ENCODE peak calls at places on chromosomes 16 and 17, in seven cellular contexts. One of them, this sample, is unnamed.

GRCh38 chr17:61731330-61731729 is 132.0 kb downstream of the BRIP1 start:
- DNase-seq in midbrain: no peak
- DNase-seq in EH: peak; percentile 13
- DNase-seq in NCI-H1436: no peak
- DNase-seq in mammary epithelial cell: no peak
- DNase-seq in stimulated activated CD4-positive, alpha-beta T cell treated with anti-CD3 and anti-CD28 coated beads, TNF-alpha, amount 100 ng/mL, for 4 hours: no peak
- DNase-seq in HCEC 1CT: no peak
- DNase-seq in this sample: no peak

GRCh38 chr17:81097943-81098308 is 63.0 kb downstream of the BAIAP2 start:
- DNase-seq in midbrain: no peak
- DNase-seq in EH: peak; percentile 50
- DNase-seq in HCEC 1CT: no peak
- DNase-seq in mammary epithelial cell: peak; percentile 61
- DNase-seq in stimulated activated CD4-positive, alpha-beta T cell treated with anti-CD3 and anti-CD28 coated beads, TNF-alpha, amount 100 ng/mL, for 4 hours: no peak
- DNase-seq in NCI-H1436: no peak
- DNase-seq in this sample: no peak

GRCh38 chr17:3693829-3694231 is 2.1 kb downstream of the P2RX5 start:
- DNase-seq in mammary epithelial cell: no peak
- DNase-seq in stimulated activated CD4-positive, alpha-beta T cell treated with anti-CD3 and anti-CD28 coated beads, TNF-alpha, amount 100 ng/mL, for 4 hours: no peak
- DNase-seq in NCI-H1436: no peak
- DNase-seq in HCEC 1CT: no peak
- DNase-seq in midbrain: no peak
- DNase-seq in EH: no peak
- DNase-seq in this sample: no peak

GRCh38 chr16:1645914-1646525 is 32.1 kb upstream of the JPT2 start:
- DNase-seq in stimulated activated CD4-positive, alpha-beta T cell treated with anti-CD3 and anti-CD28 coated beads, TNF-alpha, amount 100 ng/mL, for 4 hours: no peak
- DNase-seq in HCEC 1CT: no peak
- DNase-seq in mammary epithelial cell: peak; percentile 60
- DNase-seq in EH: peak; percentile 64
- DNase-seq in NCI-H1436: no peak
- DNase-seq in midbrain: no peak
- DNase-seq in this sample: no peak

GRCh38 chr16:2829501-2830354 is at the start of gene ZG16B:
- DNase-seq in HCEC 1CT: no peak
- DNase-seq in mammary epithelial cell: peak; percentile 35
- DNase-seq in EH: no peak
- DNase-seq in stimulated activated CD4-positive, alpha-beta T cell treated with anti-CD3 and anti-CD28 coated beads, TNF-alpha, amount 100 ng/mL, for 4 hours: no peak
- DNase-seq in midbrain: no peak
- DNase-seq in NCI-H1436: no peak
- DNase-seq in this sample: no peak

GRCh38 chr16:53132406-53132805 is 77.6 kb downstream of the CHD9 start:
- DNase-seq in NCI-H1436: no peak
- DNase-seq in HCEC 1CT: no peak
- DNase-seq in mammary epithelial cell: no peak
- DNase-seq in stimulated activated CD4-positive, alpha-beta T cell treated with anti-CD3 and anti-CD28 coated beads, TNF-alpha, amount 100 ng/mL, for 4 hours: no peak
- DNase-seq in EH: no peak
- DNase-seq in midbrain: no peak
- DNase-seq in this sample: no peak

GRCh38 chr16:89971495-89972243 is 23.1 kb downstream of the DEF8 start:
- DNase-seq in EH: no peak
- DNase-seq in NCI-H1436: no peak
- DNase-seq in HCEC 1CT: no peak
- DNase-seq in mammary epithelial cell: no peak
- DNase-seq in stimulated activated CD4-positive, alpha-beta T cell treated with anti-CD3 and anti-CD28 coated beads, TNF-alpha, amount 100 ng/mL, for 4 hours: no peak
- DNase-seq in midbrain: no peak
- DNase-seq in this sample: no peak

GRCh38 chr16:17828012-17828411 is 357.3 kb upstream of the XYLT1 start:
- DNase-seq in mammary epithelial cell: peak; percentile 51
- DNase-seq in stimulated activated CD4-positive, alpha-beta T cell treated with anti-CD3 and anti-CD28 coated beads, TNF-alpha, amount 100 ng/mL, for 4 hours: no peak
- DNase-seq in midbrain: no peak
- DNase-seq in HCEC 1CT: peak; percentile 2
- DNase-seq in NCI-H1436: no peak
- DNase-seq in EH: peak; percentile 95
- DNase-seq in this sample: no peak

GRCh38 chr17:13421581-13421980 is 180.1 kb downstream of the HS3ST3A1 start:
- DNase-seq in mammary epithelial cell: peak; percentile 24
- DNase-seq in midbrain: peak; percentile 22
- DNase-seq in NCI-H1436: no peak
- DNase-seq in EH: peak; percentile 15
- DNase-seq in stimulated activated CD4-positive, alpha-beta T cell treated with anti-CD3 and anti-CD28 coated beads, TNF-alpha, amount 100 ng/mL, for 4 hours: no peak
- DNase-seq in HCEC 1CT: peak; percentile 72
- DNase-seq in this sample: no peak

GRCh38 chr16:61829631-61830030 is 206.6 kb downstream of the CDH8 start:
- DNase-seq in stimulated activated CD4-positive, alpha-beta T cell treated with anti-CD3 and anti-CD28 coated beads, TNF-alpha, amount 100 ng/mL, for 4 hours: no peak
- DNase-seq in EH: peak; percentile 61
- DNase-seq in midbrain: no peak
- DNase-seq in mammary epithelial cell: no peak
- DNase-seq in NCI-H1436: no peak
- DNase-seq in HCEC 1CT: no peak
- DNase-seq in this sample: no peak